ENCODE peak calls at places on chromosomes 5 and 9, in six cellular contexts. S is kidney, O is AG04450, X is upper lobe of left lung, I is upper lobe of right lung, N is sigmoid colon. T is an unnamed sample.

GRCh38 chr5:157342822-157343402 is 77.0 kb downstream of the CYFIP2 start:
- DNase-seq in S (no peak), O (no peak), X (peak; percentile 25), I (no peak), N (no peak), T (no peak)

GRCh38 chr9:4344946-4345345 is 45.1 kb upstream of the GLIS3 start:
- DNase-seq in S (no peak), O (no peak), X (no peak), I (no peak), N (no peak), T (no peak)

GRCh38 chr9:89477811-89478583 is 19.9 kb downstream of the SEMA4D start:
- DNase-seq in S (no peak), O (no peak), X (no peak), I (no peak), N (peak; percentile 53), T (peak; percentile 54)

GRCh38 chr5:181218795-181219124 is 4.3 kb upstream of the TRIM41 start:
- DNase-seq in S (no peak), O (no peak), X (no peak), I (no peak), N (no peak), T (no peak)

GRCh38 chr9:130106860-130107848 is 53.4 kb downstream of the GPR107 start:
- DNase-seq in S (peak; percentile 87), O (peak; percentile 74), X (peak; percentile 80), I (peak; percentile 80), N (peak; percentile 94), T (peak; percentile 74)

GRCh38 chr5:180233729-180234128 is 24.7 kb upstream of the RASGEF1C start:
- DNase-seq in S (no peak), O (no peak), X (no peak), I (no peak), N (no peak), T (no peak)

GRCh38 chr5:135097390-135097789 is 63.4 kb upstream of the PITX1 start:
- DNase-seq in S (no peak), O (no peak), X (no peak), I (no peak), N (no peak), T (no peak)

GRCh38 chr5:55222819-55223124 is 4.3 kb downstream of the MCIDAS start:
- DNase-seq in S (no peak), O (no peak), X (no peak), I (no peak), N (no peak), T (no peak)

GRCh38 chr9:85055506-85056202 is 386.1 kb downstream of the NTRK2 start:
- DNase-seq in S (no peak), O (no peak), X (no peak), I (no peak), N (no peak), T (no peak)

GRCh38 chr9:115057559-115057958 is 60.4 kb downstream of the TNC start:
- DNase-seq in S (no peak), O (no peak), X (no peak), I (no peak), N (no peak), T (peak; percentile 55)

GRCh38 chr9:136341042-136341655 is 13.8 kb downstream of the GPSM1 start:
- DNase-seq in S (no peak), O (no peak), X (no peak), I (no peak), N (no peak), T (no peak)

GRCh38 chr9:75117572-75117971 is 29.3 kb downstream of the OSTF1 start:
- DNase-seq in S (no peak), O (no peak), X (no peak), I (no peak), N (no peak), T (no peak)

GRCh38 chr5:135457424-135458071 is 5.4 kb upstream of the TIFAB start:
- DNase-seq in S (peak; percentile 86), O (no peak), X (peak; percentile 71), I (peak; percentile 84), N (peak; percentile 66), T (no peak)

GRCh38 chr9:136451221-136451877 is 11.7 kb upstream of the INPP5E start:
- DNase-seq in S (no peak), O (no peak), X (no peak), I (no peak), N (no peak), T (no peak)

GRCh38 chr5:130231786-130232185 is 327.5 kb downstream of the CHSY3 start:
- DNase-seq in S (no peak), O (no peak), X (no peak), I (no peak), N (no peak), T (no peak)

GRCh38 chr9:126459965-126460843 is 133.6 kb downstream of the MVB12B start:
- DNase-seq in S (no peak), O (peak; percentile 20), X (no peak), I (peak; percentile 30), N (no peak), T (no peak)

GRCh38 chr5:79143684-79144379 is 32.2 kb downstream of the BHMT start:
- DNase-seq in S (no peak), O (no peak), X (no peak), I (no peak), N (no peak), T (peak; percentile 16)

GRCh38 chr9:113620377-113621161 is 157.0 kb downstream of the RGS3 start:
- DNase-seq in S (peak; percentile 91), O (peak; percentile 76), X (peak; percentile 65), I (peak; percentile 67), N (peak; percentile 91), T (peak; percentile 86)
- H3K4me3 ChIP-seq in S (peak overlapping the region; percentile 43), O (peak overlapping the region; percentile 10), X (no peak overlapping the region), I (no peak overlapping the region), N (no peak overlapping the region), T (no peak overlapping the region)

DNA sequence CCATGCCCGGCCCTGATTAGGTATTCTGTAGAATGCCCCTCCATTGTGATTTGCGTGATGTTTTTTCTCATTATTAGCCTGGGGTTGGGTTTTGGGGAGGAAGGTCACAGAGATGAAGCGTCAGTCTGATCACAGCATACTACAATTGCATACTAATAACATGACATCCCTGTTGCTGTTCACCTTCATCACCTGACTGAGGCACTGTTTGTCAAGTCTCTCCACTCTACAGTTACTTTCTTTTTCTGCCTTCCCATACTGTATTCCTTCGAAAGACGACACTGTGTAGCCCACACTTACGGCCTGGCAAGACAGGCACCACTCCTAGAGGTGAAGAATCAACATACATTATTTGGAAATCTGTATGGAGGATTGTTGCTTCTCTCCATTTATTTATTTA is 5.5 kb downstream of the ZNF354C start:
- DNase-seq in S (no peak), O (no peak), X (no peak), I (no peak), N (no peak), T (no peak)
- TF ChIP-seq CTCF in S (no peak), O (no peak), X (no peak), I (no peak), N (no peak), T (no peak)

GRCh38 chr5:170761708-170762066 is 21.8 kb upstream of the GABRP start:
- DNase-seq in S (no peak), O (no peak), X (no peak), I (no peak), N (no peak), T (no peak)
- H3K4me3 ChIP-seq in S (no peak overlapping the region), O (no peak overlapping the region), X (no peak overlapping the region), I (no peak overlapping the region), N (no peak overlapping the region), T (no peak overlapping the region)

DNA sequence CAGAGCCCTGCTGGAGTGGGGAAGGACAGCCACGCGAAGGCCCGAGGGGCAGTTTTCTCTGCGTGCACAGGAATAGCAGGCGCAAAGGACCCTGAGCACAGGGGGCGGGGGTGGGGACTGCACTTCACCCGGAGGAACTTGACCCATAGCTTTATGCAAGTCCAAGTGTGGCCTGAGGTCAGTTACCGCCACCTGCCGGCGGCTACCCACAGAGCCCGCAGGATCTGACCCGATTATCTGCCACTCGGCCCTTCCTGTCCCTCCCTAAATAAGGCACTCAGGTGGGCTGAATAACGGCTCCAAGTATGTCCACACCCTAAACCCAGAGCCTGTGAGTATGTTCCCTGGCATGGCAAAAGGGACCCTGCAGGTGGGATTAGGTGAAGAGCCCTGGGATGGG is 65.4 kb upstream of the FCN1 start:
- DNase-seq in S (peak; percentile 44), O (no peak), X (peak; percentile 55), I (peak; percentile 79), N (peak; percentile 59), T (no peak)
- TF ChIP-seq CTCF in S (peak; percentile 9), O (peak; percentile 18), X (peak; percentile 32), I (peak; percentile 63), N (no peak), T (no peak)

GRCh38 chr9:113488490-113488889 is 25.0 kb downstream of the RGS3 start:
- DNase-seq in S (no peak), O (no peak), X (no peak), I (peak; percentile 34), N (peak; percentile 69), T (no peak)

GRCh38 chr9:113485761-113486115 is 22.2 kb downstream of the RGS3 start:
- DNase-seq in S (no peak), O (no peak), X (no peak), I (no peak), N (peak; percentile 15), T (no peak)

GRCh38 chr9:113488071-113488470 is 24.5 kb downstream of the RGS3 start:
- DNase-seq in S (no peak), O (no peak), X (peak; percentile 50), I (peak; percentile 65), N (no peak), T (no peak)

GRCh38 chr9:113484258-113484730 is 20.8 kb downstream of the RGS3 start:
- DNase-seq in S (no peak), O (no peak), X (no peak), I (peak; percentile 60), N (peak; percentile 80), T (no peak)

GRCh38 chr9:113486327-113486726 is 22.8 kb downstream of the RGS3 start:
- DNase-seq in S (no peak), O (no peak), X (no peak), I (no peak), N (peak; percentile 14), T (no peak)
- H3K4me3 ChIP-seq in S (no peak overlapping the region), O (no peak overlapping the region), X (no peak overlapping the region), I (no peak overlapping the region), N (no peak overlapping the region), T (no peak overlapping the region)

DNA sequence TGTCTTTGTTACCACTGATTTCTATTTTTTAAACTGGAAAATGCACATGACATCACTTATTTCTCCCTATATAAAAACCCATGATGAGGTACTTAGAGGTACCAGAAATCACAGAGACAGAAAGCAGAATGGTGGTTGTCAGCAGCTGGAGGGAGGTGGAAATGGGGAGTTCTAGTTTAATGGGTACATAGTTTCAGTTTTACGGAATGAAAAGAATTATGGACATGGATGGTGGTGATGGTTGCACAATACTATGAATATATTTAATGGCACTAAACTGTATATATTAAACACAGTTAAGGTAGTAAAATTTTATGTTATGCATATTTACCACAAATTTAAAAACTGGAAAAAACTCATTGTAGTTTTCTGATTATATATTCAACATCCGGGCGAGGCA is 50.5 kb upstream of the CPEB4 start:
- DNase-seq in S (no peak), O (no peak), X (no peak), I (no peak), N (no peak), T (no peak)
- TF ChIP-seq CTCF in S (no peak), O (no peak), X (no peak), I (no peak), N (no peak), T (no peak)

DNA sequence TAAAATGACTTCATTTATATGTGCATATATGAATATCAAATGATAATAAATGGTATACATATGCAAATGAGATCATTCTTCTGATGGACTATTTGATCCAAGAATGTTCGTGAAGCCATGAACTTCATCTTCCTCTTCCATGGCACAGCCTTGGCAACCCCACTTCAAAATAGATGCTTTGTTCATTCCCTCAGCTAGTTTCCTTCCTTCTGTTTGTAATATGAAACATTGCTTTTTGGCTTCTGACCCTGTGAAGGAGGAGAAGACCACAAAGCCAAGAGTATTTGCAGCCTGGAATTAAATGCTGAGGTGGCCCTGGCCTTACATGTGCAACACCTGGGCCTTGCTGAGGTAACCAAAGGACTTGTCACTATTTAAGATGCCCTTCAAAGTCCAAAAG is 106.8 kb upstream of the LIFR start:
- DNase-seq in S (no peak), O (no peak), X (no peak), I (no peak), N (no peak), T (no peak)
- H3K4me3 ChIP-seq in S (no peak overlapping the region), O (no peak overlapping the region), X (no peak overlapping the region), I (no peak overlapping the region), N (no peak overlapping the region), T (no peak overlapping the region)